ENCODE peak calls at places on chromosomes 2 and 18, in nine cellular contexts. One of them, this sample, is unnamed. For H3K4me1, the result is how much of the 10 kb centered on the place peaks cover.

GRCh38 chr18:58490238-58490637 is 138.7 kb downstream of the ALPK2 start:
- DNase-seq in A549: no peak
- DNase-seq in PC-9: no peak
- DNase-seq in body of pancreas: no peak
- DNase-seq in pancreas: no peak
- DNase-seq in tibial artery: no peak
- DNase-seq in K562: no peak
- DNase-seq in spleen: no peak
- DNase-seq in MM.1S: no peak
- DNase-seq in this sample: no peak

GRCh38 chr2:233807966-233808892 is 30.1 kb downstream of the MROH2A start:
- DNase-seq in A549: no peak
- DNase-seq in PC-9: no peak
- DNase-seq in body of pancreas: peak
- DNase-seq in pancreas: peak
- DNase-seq in tibial artery: peak
- DNase-seq in K562: no peak
- DNase-seq in spleen: peak
- DNase-seq in MM.1S: no peak
- DNase-seq in this sample: peak

GRCh38 chr18:75250471-75250821 is 39.8 kb downstream of the TSHZ1 start:
- DNase-seq in A549: no peak
- DNase-seq in PC-9: no peak
- DNase-seq in body of pancreas: no peak
- DNase-seq in pancreas: peak
- DNase-seq in tibial artery: no peak
- DNase-seq in K562: no peak
- DNase-seq in spleen: no peak
- DNase-seq in MM.1S: no peak
- DNase-seq in this sample: no peak

GRCh38 chr2:22855081-22855480 is 529.9 kb upstream of the KLHL29 start:
- DNase-seq in A549: no peak
- DNase-seq in PC-9: no peak
- DNase-seq in body of pancreas: no peak
- DNase-seq in pancreas: no peak
- DNase-seq in tibial artery: no peak
- DNase-seq in K562: no peak
- DNase-seq in spleen: no peak
- DNase-seq in MM.1S: no peak
- DNase-seq in this sample: no peak

GRCh38 chr2:152537252-152537651 is 180.0 kb downstream of the PRPF40A start:
- DNase-seq in A549: no peak
- DNase-seq in PC-9: no peak
- DNase-seq in body of pancreas: no peak
- DNase-seq in pancreas: no peak
- DNase-seq in tibial artery: no peak
- DNase-seq in K562: no peak
- DNase-seq in spleen: no peak
- DNase-seq in MM.1S: no peak
- DNase-seq in this sample: no peak

GRCh38 chr18:59758837-59759236 is 61.6 kb upstream of the CCBE1 start:
- DNase-seq in A549: no peak
- DNase-seq in PC-9: no peak
- DNase-seq in body of pancreas: no peak
- DNase-seq in pancreas: no peak
- DNase-seq in tibial artery: no peak
- DNase-seq in K562: no peak
- DNase-seq in spleen: no peak
- DNase-seq in MM.1S: no peak
- DNase-seq in this sample: no peak

GRCh38 chr18:13302611-13303267 is 84.2 kb downstream of the LDLRAD4 start:
- DNase-seq in A549: no peak
- DNase-seq in PC-9: no peak
- DNase-seq in body of pancreas: peak
- DNase-seq in pancreas: no peak
- DNase-seq in tibial artery: no peak
- DNase-seq in K562: no peak
- DNase-seq in spleen: no peak
- DNase-seq in MM.1S: no peak
- DNase-seq in this sample: no peak

GRCh38 chr2:210558708-210559107 is 2.3 kb downstream of the CPS1 start:
- DNase-seq in A549: no peak
- DNase-seq in PC-9: no peak
- DNase-seq in body of pancreas: no peak
- DNase-seq in pancreas: no peak
- DNase-seq in tibial artery: no peak
- DNase-seq in K562: no peak
- DNase-seq in spleen: no peak
- DNase-seq in MM.1S: no peak
- DNase-seq in this sample: no peak

GRCh38 chr2:209560911-209561310 is 137.1 kb downstream of the MAP2 start:
- DNase-seq in A549: no peak
- DNase-seq in PC-9: no peak
- DNase-seq in body of pancreas: no peak
- DNase-seq in pancreas: no peak
- DNase-seq in tibial artery: no peak
- DNase-seq in K562: no peak
- DNase-seq in spleen: no peak
- DNase-seq in MM.1S: no peak
- DNase-seq in this sample: no peak

GRCh38 chr2:209553913-209554312 is 130.1 kb downstream of the MAP2 start:
- DNase-seq in A549: no peak
- DNase-seq in PC-9: no peak
- DNase-seq in body of pancreas: no peak
- DNase-seq in pancreas: no peak
- DNase-seq in tibial artery: no peak
- DNase-seq in K562: no peak
- DNase-seq in spleen: no peak
- DNase-seq in MM.1S: no peak
- DNase-seq in this sample: no peak

DNA sequence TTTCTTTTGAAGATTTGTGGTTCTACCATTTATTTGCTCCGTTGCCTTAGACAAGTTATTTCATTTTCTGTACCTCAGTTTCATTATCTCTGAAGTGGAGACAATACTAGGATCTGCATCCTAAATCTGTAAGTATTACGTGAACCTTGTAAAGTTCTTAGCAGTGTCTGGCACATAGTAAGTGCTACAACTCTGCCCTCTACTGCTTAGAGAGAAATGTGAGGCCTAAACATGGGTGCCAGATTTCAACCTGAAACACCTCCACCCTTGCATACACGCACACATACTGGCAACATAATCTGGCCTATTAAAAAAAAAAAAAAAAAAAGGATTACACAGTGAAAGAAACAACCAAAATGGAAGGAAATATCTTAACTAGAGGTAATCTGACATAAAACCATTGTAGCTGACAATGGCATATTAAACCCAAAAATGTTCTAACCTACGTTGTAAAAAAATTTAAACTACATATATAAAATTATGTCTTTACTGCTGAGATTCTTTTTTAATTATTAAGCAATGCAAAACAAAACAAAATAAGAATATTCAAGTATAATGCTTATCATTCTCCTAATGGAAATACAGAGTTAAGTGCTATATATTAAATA is 132.6 kb downstream of the MAP2 start:
- DNase-seq in A549: peak
- DNase-seq in PC-9: no peak
- DNase-seq in body of pancreas: peak
- DNase-seq in pancreas: no peak
- DNase-seq in tibial artery: no peak
- DNase-seq in K562: no peak
- DNase-seq in spleen: no peak
- DNase-seq in MM.1S: peak
- DNase-seq in this sample: no peak
- TF ChIP-seq CTCF in A549: peak
- TF ChIP-seq CTCF in PC-9: peak
- TF ChIP-seq CTCF in body of pancreas: peak
- TF ChIP-seq CTCF in pancreas: no peak
- TF ChIP-seq CTCF in tibial artery: peak
- TF ChIP-seq CTCF in K562: no peak
- TF ChIP-seq CTCF in spleen: no peak
- TF ChIP-seq CTCF in MM.1S: peak
- TF ChIP-seq CTCF in this sample: no peak

GRCh38 chr2:58535182-58535581 is 294.1 kb upstream of the FANCL start:
- DNase-seq in A549: no peak
- DNase-seq in PC-9: no peak
- DNase-seq in body of pancreas: no peak
- DNase-seq in pancreas: no peak
- DNase-seq in tibial artery: no peak
- DNase-seq in K562: no peak
- DNase-seq in spleen: no peak
- DNase-seq in MM.1S: no peak
- DNase-seq in this sample: no peak
- H3K27ac ChIP-seq in A549: no peak
- H3K27ac ChIP-seq in PC-9: no peak
- H3K27ac ChIP-seq in body of pancreas: no peak
- H3K27ac ChIP-seq in pancreas: no peak
- H3K27ac ChIP-seq in tibial artery: no peak
- H3K27ac ChIP-seq in K562: no peak
- H3K27ac ChIP-seq in spleen: no peak
- H3K27ac ChIP-seq in MM.1S: no peak
- H3K27ac ChIP-seq in this sample: no peak

DNA sequence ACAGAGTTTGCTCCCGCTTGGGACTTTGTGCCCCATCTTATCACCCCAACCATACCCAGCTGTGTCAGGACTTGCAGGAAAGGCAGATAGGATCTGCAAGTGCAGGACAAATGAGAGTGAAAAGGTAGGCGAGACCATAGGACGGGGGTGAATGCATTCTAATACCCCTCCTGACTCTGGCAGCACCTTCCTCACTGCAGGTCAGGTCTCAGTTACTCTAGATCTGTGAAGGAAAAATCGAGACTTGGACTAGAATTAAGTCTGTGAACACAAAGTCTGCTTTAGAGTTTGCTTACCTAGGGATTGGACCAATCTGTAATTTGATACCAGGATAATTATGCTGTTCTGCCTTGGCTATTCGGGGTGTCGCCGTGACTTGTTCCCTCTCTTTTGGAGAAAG is 19.7 kb downstream of the NT5DC4 start:
- DNase-seq in A549: no peak
- DNase-seq in PC-9: no peak
- DNase-seq in body of pancreas: no peak
- DNase-seq in pancreas: no peak
- DNase-seq in tibial artery: no peak
- DNase-seq in K562: no peak
- DNase-seq in spleen: no peak
- DNase-seq in MM.1S: no peak
- DNase-seq in this sample: no peak
- H3K4me1 ChIP-seq in A549: under half
- H3K4me1 ChIP-seq in PC-9: under half
- H3K4me1 ChIP-seq in body of pancreas: under half
- H3K4me1 ChIP-seq in pancreas: under half
- H3K4me1 ChIP-seq in tibial artery: under half
- H3K4me1 ChIP-seq in K562: under half
- H3K4me1 ChIP-seq in spleen: under half
- H3K4me1 ChIP-seq in MM.1S: under half
- H3K4me1 ChIP-seq in this sample: under half

GRCh38 chr2:41958775-41959174 is 89.0 kb upstream of the PKDCC start:
- DNase-seq in A549: no peak
- DNase-seq in PC-9: no peak
- DNase-seq in body of pancreas: no peak
- DNase-seq in pancreas: no peak
- DNase-seq in tibial artery: no peak
- DNase-seq in K562: no peak
- DNase-seq in spleen: no peak
- DNase-seq in MM.1S: no peak
- DNase-seq in this sample: no peak

GRCh38 chr2:41955641-41956040 is 92.2 kb upstream of the PKDCC start:
- DNase-seq in A549: no peak
- DNase-seq in PC-9: no peak
- DNase-seq in body of pancreas: no peak
- DNase-seq in pancreas: no peak
- DNase-seq in tibial artery: no peak
- DNase-seq in K562: no peak
- DNase-seq in spleen: no peak
- DNase-seq in MM.1S: no peak
- DNase-seq in this sample: no peak

GRCh38 chr2:41957431-41957830 is 90.4 kb upstream of the PKDCC start:
- DNase-seq in A549: no peak
- DNase-seq in PC-9: no peak
- DNase-seq in body of pancreas: no peak
- DNase-seq in pancreas: no peak
- DNase-seq in tibial artery: no peak
- DNase-seq in K562: no peak
- DNase-seq in spleen: no peak
- DNase-seq in MM.1S: no peak
- DNase-seq in this sample: no peak

GRCh38 chr2:41962912-41963652 is 84.7 kb upstream of the PKDCC start:
- DNase-seq in A549: no peak
- DNase-seq in PC-9: no peak
- DNase-seq in body of pancreas: no peak
- DNase-seq in pancreas: no peak
- DNase-seq in tibial artery: no peak
- DNase-seq in K562: no peak
- DNase-seq in spleen: no peak
- DNase-seq in MM.1S: no peak
- DNase-seq in this sample: no peak

DNA sequence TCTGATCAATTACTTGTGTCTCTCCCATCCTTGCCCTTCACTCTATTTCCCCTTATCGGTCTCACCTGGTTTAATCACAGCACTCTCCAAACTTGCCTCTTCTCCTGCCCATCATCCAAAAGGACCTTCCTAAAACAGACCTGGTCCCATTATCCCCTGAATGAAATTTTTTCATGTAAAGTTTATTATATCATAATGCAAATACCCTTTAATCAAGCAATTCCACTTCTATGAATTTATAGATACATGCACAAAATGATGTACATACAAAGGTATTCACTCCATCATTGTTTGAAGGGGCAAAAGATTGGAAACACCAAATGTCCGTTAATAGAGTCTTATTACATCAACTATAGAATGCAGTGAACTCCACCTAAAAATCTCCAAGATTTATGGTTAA is 88.1 kb upstream of the PKDCC start:
- DNase-seq in A549: no peak
- DNase-seq in PC-9: no peak
- DNase-seq in body of pancreas: no peak
- DNase-seq in pancreas: no peak
- DNase-seq in tibial artery: no peak
- DNase-seq in K562: no peak
- DNase-seq in spleen: no peak
- DNase-seq in MM.1S: no peak
- DNase-seq in this sample: no peak
- TF ChIP-seq CTCF in A549: no peak
- TF ChIP-seq CTCF in PC-9: no peak
- TF ChIP-seq CTCF in body of pancreas: no peak
- TF ChIP-seq CTCF in pancreas: no peak
- TF ChIP-seq CTCF in tibial artery: no peak
- TF ChIP-seq CTCF in K562: no peak
- TF ChIP-seq CTCF in spleen: no peak
- TF ChIP-seq CTCF in MM.1S: no peak
- TF ChIP-seq CTCF in this sample: no peak

DNA sequence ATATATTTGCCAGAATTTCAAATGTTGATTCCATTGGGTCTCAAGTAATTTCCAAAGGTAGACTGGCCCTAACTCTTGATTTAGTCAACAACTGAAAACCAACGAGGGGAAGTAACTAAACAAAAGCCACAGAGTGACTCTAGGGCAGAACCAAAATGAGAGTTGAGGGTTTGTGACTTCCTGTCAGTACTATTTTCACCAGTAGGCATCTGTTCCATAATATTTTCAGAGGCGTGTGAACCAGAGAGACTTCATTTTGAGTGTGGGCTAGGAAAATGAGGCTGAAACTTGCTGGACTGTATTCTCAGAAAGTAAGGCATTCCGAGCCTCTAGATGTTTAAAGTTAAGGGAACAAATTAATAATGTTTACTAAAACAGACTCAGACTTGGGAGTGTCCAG is 70.6 kb downstream of the GDF7 start:
- DNase-seq in A549: no peak
- DNase-seq in PC-9: no peak
- DNase-seq in body of pancreas: no peak
- DNase-seq in pancreas: no peak
- DNase-seq in tibial artery: no peak
- DNase-seq in K562: no peak
- DNase-seq in spleen: no peak
- DNase-seq in MM.1S: peak
- DNase-seq in this sample: no peak
- H3K27ac ChIP-seq in A549: no peak
- H3K27ac ChIP-seq in PC-9: no peak
- H3K27ac ChIP-seq in body of pancreas: no peak
- H3K27ac ChIP-seq in pancreas: no peak
- H3K27ac ChIP-seq in tibial artery: no peak
- H3K27ac ChIP-seq in K562: no peak
- H3K27ac ChIP-seq in spleen: no peak
- H3K27ac ChIP-seq in MM.1S: peak
- H3K27ac ChIP-seq in this sample: no peak